ENCODE peak calls at places on chromosomes 5 and 9, in five cellular contexts. One of them, this sample, is unnamed.

GRCh38 chr5:176814836-176815438 is 4.6 kb downstream of the UNC5A start:
- DNase-seq in activated T-helper 1 cell treated with Interleukin-2 at 50 U/mL for 16 hours: no peak
- DNase-seq in non-pigmented ciliary epithelial cell: no peak
- DNase-seq in AG10803: no peak
- DNase-seq in fibroblast of the aortic adventitia: no peak
- DNase-seq in this sample: no peak

GRCh38 chr5:50727149-50727496 is 60.7 kb downstream of the PARP8 start:
- DNase-seq in activated T-helper 1 cell treated with Interleukin-2 at 50 U/mL for 16 hours: no peak
- DNase-seq in non-pigmented ciliary epithelial cell: no peak
- DNase-seq in AG10803: peak
- DNase-seq in fibroblast of the aortic adventitia: peak
- DNase-seq in this sample: no peak

GRCh38 chr9:134785325-134786108 is 95.1 kb upstream of the FCN2 start:
- DNase-seq in activated T-helper 1 cell treated with Interleukin-2 at 50 U/mL for 16 hours: no peak
- DNase-seq in non-pigmented ciliary epithelial cell: no peak
- DNase-seq in AG10803: no peak
- DNase-seq in fibroblast of the aortic adventitia: peak
- DNase-seq in this sample: no peak

GRCh38 chr9:102507044-102507687 is 488.0 kb upstream of the CYLC2 start:
- DNase-seq in activated T-helper 1 cell treated with Interleukin-2 at 50 U/mL for 16 hours: no peak
- DNase-seq in non-pigmented ciliary epithelial cell: no peak
- DNase-seq in AG10803: no peak
- DNase-seq in fibroblast of the aortic adventitia: no peak
- DNase-seq in this sample: no peak

GRCh38 chr5:132253452-132254320 is 3.8 kb upstream of the PDLIM4 start:
- DNase-seq in activated T-helper 1 cell treated with Interleukin-2 at 50 U/mL for 16 hours: no peak
- DNase-seq in non-pigmented ciliary epithelial cell: no peak
- DNase-seq in AG10803: no peak
- DNase-seq in fibroblast of the aortic adventitia: no peak
- DNase-seq in this sample: no peak

GRCh38 chr9:72383978-72384709 is 19.1 kb upstream of the ZFAND5 start:
- DNase-seq in activated T-helper 1 cell treated with Interleukin-2 at 50 U/mL for 16 hours: no peak
- DNase-seq in non-pigmented ciliary epithelial cell: peak
- DNase-seq in AG10803: peak
- DNase-seq in fibroblast of the aortic adventitia: peak
- DNase-seq in this sample: no peak

GRCh38 chr9:121107041-121107440 is 32.3 kb downstream of the CNTRL start:
- DNase-seq in activated T-helper 1 cell treated with Interleukin-2 at 50 U/mL for 16 hours: no peak
- DNase-seq in non-pigmented ciliary epithelial cell: no peak
- DNase-seq in AG10803: no peak
- DNase-seq in fibroblast of the aortic adventitia: peak
- DNase-seq in this sample: no peak

GRCh38 chr9:38339496-38339895 is 53.0 kb upstream of the ALDH1B1 start:
- DNase-seq in activated T-helper 1 cell treated with Interleukin-2 at 50 U/mL for 16 hours: no peak
- DNase-seq in non-pigmented ciliary epithelial cell: no peak
- DNase-seq in AG10803: peak
- DNase-seq in fibroblast of the aortic adventitia: peak
- DNase-seq in this sample: no peak

GRCh38 chr9:121405899-121406298 is 35.8 kb upstream of the STOM start:
- DNase-seq in activated T-helper 1 cell treated with Interleukin-2 at 50 U/mL for 16 hours: no peak
- DNase-seq in non-pigmented ciliary epithelial cell: no peak
- DNase-seq in AG10803: no peak
- DNase-seq in fibroblast of the aortic adventitia: no peak
- DNase-seq in this sample: no peak

GRCh38 chr9:113853333-113853732 is 22.8 kb upstream of the ZNF618 start:
- DNase-seq in activated T-helper 1 cell treated with Interleukin-2 at 50 U/mL for 16 hours: no peak
- DNase-seq in non-pigmented ciliary epithelial cell: no peak
- DNase-seq in AG10803: peak
- DNase-seq in fibroblast of the aortic adventitia: no peak
- DNase-seq in this sample: no peak

GRCh38 chr9:33233659-33234335 is 6.2 kb upstream of the SPINK4 start:
- DNase-seq in activated T-helper 1 cell treated with Interleukin-2 at 50 U/mL for 16 hours: no peak
- DNase-seq in non-pigmented ciliary epithelial cell: peak
- DNase-seq in AG10803: peak
- DNase-seq in fibroblast of the aortic adventitia: peak
- DNase-seq in this sample: no peak

GRCh38 chr5:95780597-95780996 is 41.9 kb downstream of the GLRX start:
- DNase-seq in activated T-helper 1 cell treated with Interleukin-2 at 50 U/mL for 16 hours: no peak
- DNase-seq in non-pigmented ciliary epithelial cell: no peak
- DNase-seq in AG10803: no peak
- DNase-seq in fibroblast of the aortic adventitia: no peak
- DNase-seq in this sample: no peak

GRCh38 chr5:14460844-14461398 is 120.7 kb upstream of the OTULINL start:
- DNase-seq in activated T-helper 1 cell treated with Interleukin-2 at 50 U/mL for 16 hours: no peak
- DNase-seq in non-pigmented ciliary epithelial cell: no peak
- DNase-seq in AG10803: no peak
- DNase-seq in fibroblast of the aortic adventitia: peak
- DNase-seq in this sample: no peak

GRCh38 chr5:154478224-154478565 is at the start of gene HAND1:
- DNase-seq in activated T-helper 1 cell treated with Interleukin-2 at 50 U/mL for 16 hours: no peak
- DNase-seq in non-pigmented ciliary epithelial cell: no peak
- DNase-seq in AG10803: no peak
- DNase-seq in fibroblast of the aortic adventitia: no peak
- DNase-seq in this sample: peak

GRCh38 chr5:112626715-112627114 is 111.0 kb upstream of the APC start:
- DNase-seq in activated T-helper 1 cell treated with Interleukin-2 at 50 U/mL for 16 hours: no peak
- DNase-seq in non-pigmented ciliary epithelial cell: no peak
- DNase-seq in AG10803: no peak
- DNase-seq in fibroblast of the aortic adventitia: no peak
- DNase-seq in this sample: no peak

GRCh38 chr9:130343445-130343918 is 77.9 kb downstream of the HMCN2 start:
- DNase-seq in activated T-helper 1 cell treated with Interleukin-2 at 50 U/mL for 16 hours: no peak
- DNase-seq in non-pigmented ciliary epithelial cell: no peak
- DNase-seq in AG10803: no peak
- DNase-seq in fibroblast of the aortic adventitia: no peak
- DNase-seq in this sample: peak

GRCh38 chr9:129281506-129282145 is 103.6 kb upstream of the IER5L start:
- DNase-seq in activated T-helper 1 cell treated with Interleukin-2 at 50 U/mL for 16 hours: no peak
- DNase-seq in non-pigmented ciliary epithelial cell: no peak
- DNase-seq in AG10803: no peak
- DNase-seq in fibroblast of the aortic adventitia: no peak
- DNase-seq in this sample: no peak

GRCh38 chr9:121472361-121472910 is 27.2 kb downstream of the GGTA1 start:
- DNase-seq in activated T-helper 1 cell treated with Interleukin-2 at 50 U/mL for 16 hours: no peak
- DNase-seq in non-pigmented ciliary epithelial cell: no peak
- DNase-seq in AG10803: no peak
- DNase-seq in fibroblast of the aortic adventitia: no peak
- DNase-seq in this sample: no peak

GRCh38 chr5:126577415-126577814 is 17.6 kb downstream of the ALDH7A1 start:
- DNase-seq in activated T-helper 1 cell treated with Interleukin-2 at 50 U/mL for 16 hours: no peak
- DNase-seq in non-pigmented ciliary epithelial cell: no peak
- DNase-seq in AG10803: no peak
- DNase-seq in fibroblast of the aortic adventitia: no peak
- DNase-seq in this sample: no peak

GRCh38 chr5:64207978-64208377 is 42.3 kb downstream of the RNF180 start:
- DNase-seq in activated T-helper 1 cell treated with Interleukin-2 at 50 U/mL for 16 hours: no peak
- DNase-seq in non-pigmented ciliary epithelial cell: no peak
- DNase-seq in AG10803: peak
- DNase-seq in fibroblast of the aortic adventitia: peak
- DNase-seq in this sample: no peak

GRCh38 chr5:20959347-20959746 is 971.3 kb upstream of the CDH18 start:
- DNase-seq in activated T-helper 1 cell treated with Interleukin-2 at 50 U/mL for 16 hours: no peak
- DNase-seq in non-pigmented ciliary epithelial cell: no peak
- DNase-seq in AG10803: no peak
- DNase-seq in fibroblast of the aortic adventitia: no peak
- DNase-seq in this sample: no peak

GRCh38 chr5:1432296-1432695 is 12.9 kb downstream of the SLC6A3 start:
- DNase-seq in activated T-helper 1 cell treated with Interleukin-2 at 50 U/mL for 16 hours: no peak
- DNase-seq in non-pigmented ciliary epithelial cell: no peak
- DNase-seq in AG10803: no peak
- DNase-seq in fibroblast of the aortic adventitia: no peak
- DNase-seq in this sample: no peak

GRCh38 chr5:93092349-93093105 is 488.5 kb downstream of the NR2F1-AS1 start:
- DNase-seq in activated T-helper 1 cell treated with Interleukin-2 at 50 U/mL for 16 hours: no peak
- DNase-seq in non-pigmented ciliary epithelial cell: no peak
- DNase-seq in AG10803: peak
- DNase-seq in fibroblast of the aortic adventitia: peak
- DNase-seq in this sample: no peak

GRCh38 chr9:34154052-34154451 is 24.8 kb upstream of the UBAP1 start:
- DNase-seq in activated T-helper 1 cell treated with Interleukin-2 at 50 U/mL for 16 hours: no peak
- DNase-seq in non-pigmented ciliary epithelial cell: no peak
- DNase-seq in AG10803: no peak
- DNase-seq in fibroblast of the aortic adventitia: no peak
- DNase-seq in this sample: no peak

GRCh38 chr9:89350988-89351557 is 32.8 kb downstream of the SECISBP2 start:
- DNase-seq in activated T-helper 1 cell treated with Interleukin-2 at 50 U/mL for 16 hours: no peak
- DNase-seq in non-pigmented ciliary epithelial cell: no peak
- DNase-seq in AG10803: no peak
- DNase-seq in fibroblast of the aortic adventitia: no peak
- DNase-seq in this sample: no peak

GRCh38 chr9:123637596-123637939 is 281.6 kb downstream of the CRB2 start:
- DNase-seq in activated T-helper 1 cell treated with Interleukin-2 at 50 U/mL for 16 hours: no peak
- DNase-seq in non-pigmented ciliary epithelial cell: no peak
- DNase-seq in AG10803: peak
- DNase-seq in fibroblast of the aortic adventitia: peak
- DNase-seq in this sample: no peak

GRCh38 chr5:17895296-17896058 is 261.2 kb downstream of the TAF11L14 start:
- DNase-seq in activated T-helper 1 cell treated with Interleukin-2 at 50 U/mL for 16 hours: no peak
- DNase-seq in non-pigmented ciliary epithelial cell: no peak
- DNase-seq in AG10803: no peak
- DNase-seq in fibroblast of the aortic adventitia: no peak
- DNase-seq in this sample: no peak

GRCh38 chr9:13485068-13485596 is 205.6 kb upstream of the MPDZ start:
- DNase-seq in activated T-helper 1 cell treated with Interleukin-2 at 50 U/mL for 16 hours: no peak
- DNase-seq in non-pigmented ciliary epithelial cell: peak
- DNase-seq in AG10803: peak
- DNase-seq in fibroblast of the aortic adventitia: peak
- DNase-seq in this sample: no peak

GRCh38 chr9:115921301-115921700 is 232.3 kb upstream of the PAPPA start:
- DNase-seq in activated T-helper 1 cell treated with Interleukin-2 at 50 U/mL for 16 hours: no peak
- DNase-seq in non-pigmented ciliary epithelial cell: no peak
- DNase-seq in AG10803: peak
- DNase-seq in fibroblast of the aortic adventitia: peak
- DNase-seq in this sample: no peak

GRCh38 chr9:37007295-37007694 is 26.8 kb downstream of the PAX5 start:
- DNase-seq in activated T-helper 1 cell treated with Interleukin-2 at 50 U/mL for 16 hours: no peak
- DNase-seq in non-pigmented ciliary epithelial cell: no peak
- DNase-seq in AG10803: no peak
- DNase-seq in fibroblast of the aortic adventitia: no peak
- DNase-seq in this sample: no peak

GRCh38 chr5:74424162-74424868 is 216.2 kb downstream of the ENC1 start:
- DNase-seq in activated T-helper 1 cell treated with Interleukin-2 at 50 U/mL for 16 hours: no peak
- DNase-seq in non-pigmented ciliary epithelial cell: no peak
- DNase-seq in AG10803: peak
- DNase-seq in fibroblast of the aortic adventitia: peak
- DNase-seq in this sample: no peak

GRCh38 chr5:78627766-78628165 is 20.8 kb downstream of the LHFPL2 start:
- DNase-seq in activated T-helper 1 cell treated with Interleukin-2 at 50 U/mL for 16 hours: no peak
- DNase-seq in non-pigmented ciliary epithelial cell: no peak
- DNase-seq in AG10803: peak
- DNase-seq in fibroblast of the aortic adventitia: peak
- DNase-seq in this sample: no peak

GRCh38 chr5:134582941-134583340 is 49.7 kb downstream of the SAR1B start:
- DNase-seq in activated T-helper 1 cell treated with Interleukin-2 at 50 U/mL for 16 hours: no peak
- DNase-seq in non-pigmented ciliary epithelial cell: no peak
- DNase-seq in AG10803: no peak
- DNase-seq in fibroblast of the aortic adventitia: no peak
- DNase-seq in this sample: no peak

GRCh38 chr5:145062280-145062679 is 772.9 kb downstream of the PRELID2 start:
- DNase-seq in activated T-helper 1 cell treated with Interleukin-2 at 50 U/mL for 16 hours: no peak
- DNase-seq in non-pigmented ciliary epithelial cell: no peak
- DNase-seq in AG10803: peak
- DNase-seq in fibroblast of the aortic adventitia: peak
- DNase-seq in this sample: no peak

GRCh38 chr9:122188369-122188768 is 28.7 kb downstream of the MORN5 start:
- DNase-seq in activated T-helper 1 cell treated with Interleukin-2 at 50 U/mL for 16 hours: no peak
- DNase-seq in non-pigmented ciliary epithelial cell: no peak
- DNase-seq in AG10803: no peak
- DNase-seq in fibroblast of the aortic adventitia: no peak
- DNase-seq in this sample: no peak

GRCh38 chr5:172870261-172870806 is 36.3 kb downstream of the ERGIC1 start:
- DNase-seq in activated T-helper 1 cell treated with Interleukin-2 at 50 U/mL for 16 hours: no peak
- DNase-seq in non-pigmented ciliary epithelial cell: peak
- DNase-seq in AG10803: peak
- DNase-seq in fibroblast of the aortic adventitia: peak
- DNase-seq in this sample: no peak

GRCh38 chr9:104802110-104802509 is 38.2 kb downstream of the NIPSNAP3B start:
- DNase-seq in activated T-helper 1 cell treated with Interleukin-2 at 50 U/mL for 16 hours: no peak
- DNase-seq in non-pigmented ciliary epithelial cell: peak
- DNase-seq in AG10803: no peak
- DNase-seq in fibroblast of the aortic adventitia: peak
- DNase-seq in this sample: no peak

GRCh38 chr9:23858234-23858633 is 32.2 kb upstream of the ELAVL2 start:
- DNase-seq in activated T-helper 1 cell treated with Interleukin-2 at 50 U/mL for 16 hours: no peak
- DNase-seq in non-pigmented ciliary epithelial cell: no peak
- DNase-seq in AG10803: no peak
- DNase-seq in fibroblast of the aortic adventitia: no peak
- DNase-seq in this sample: no peak

GRCh38 chr5:177176175-177176704 is 42.7 kb downstream of the NSD1 start:
- DNase-seq in activated T-helper 1 cell treated with Interleukin-2 at 50 U/mL for 16 hours: no peak
- DNase-seq in non-pigmented ciliary epithelial cell: no peak
- DNase-seq in AG10803: no peak
- DNase-seq in fibroblast of the aortic adventitia: no peak
- DNase-seq in this sample: no peak

GRCh38 chr9:76905984-76906861 is at the start of gene PRUNE2:
- DNase-seq in activated T-helper 1 cell treated with Interleukin-2 at 50 U/mL for 16 hours: no peak
- DNase-seq in non-pigmented ciliary epithelial cell: no peak
- DNase-seq in AG10803: peak
- DNase-seq in fibroblast of the aortic adventitia: peak
- DNase-seq in this sample: peak